ENCODE peak calls at places on chromosome 2, in nine cellular contexts. S is fibroblast of lung, X is IMR-90, N is body of pancreas, D is endothelial cell, Z is A549, L is right atrium auricular region, F is fibroblast of mammary gland, O is RWPE1. U is an unnamed sample.

GRCh38 chr2:196437626-196438025 is 201.9 kb upstream of the CCDC150 start:
- DNase-seq in Z (no peak), X (no peak), S (no peak), L (no peak), D (no peak), N (no peak), O (no peak), F (no peak), U (no peak)

GRCh38 chr2:234478121-234478858 is 18.6 kb downstream of the ARL4C start:
- DNase-seq in O (no peak), S (no peak), N (no peak), F (no peak), L (no peak), X (peak; percentile 39), Z (no peak), D (no peak), U (peak; percentile 70)

GRCh38 chr2:176174382-176174834 is 14.1 kb upstream of the HOXD1 start:
- DNase-seq in F (no peak), D (no peak), N (no peak), S (peak; percentile 74), L (no peak), X (no peak), Z (no peak), O (no peak), U (no peak)

GRCh38 chr2:221517362-221518121 is 54.6 kb downstream of the EPHA4 start:
- DNase-seq in O (no peak), F (peak; percentile 76), D (no peak), Z (peak; percentile 37), S (peak; percentile 96), L (peak; percentile 71), X (peak; percentile 88), N (no peak), U (peak; percentile 87)

GRCh38 chr2:38515155-38516074 is 87.3 kb downstream of the HNRNPLL start:
- DNase-seq in S (peak; percentile 86), D (no peak), F (peak; percentile 75), X (peak; percentile 59), L (peak; percentile 66), Z (no peak), O (peak; percentile 30), N (peak; percentile 56), U (no peak)

GRCh38 chr2:233331536-233331935 is 22.8 kb upstream of the DGKD start:
- DNase-seq in D (no peak), N (peak; percentile 24), S (no peak), Z (no peak), O (no peak), F (no peak), L (peak; percentile 79), X (no peak), U (peak; percentile 81)

GRCh38 chr2:215428060-215428910 is 7.6 kb downstream of the FN1 start:
- DNase-seq in F (peak; percentile 48), X (peak; percentile 23), D (no peak), O (no peak), N (no peak), S (peak; percentile 29), Z (no peak), L (no peak), U (no peak)

GRCh38 chr2:60796573-60797509 is 40.8 kb downstream of the PAPOLG start:
- DNase-seq in N (no peak), S (no peak), O (no peak), D (no peak), Z (no peak), L (no peak), X (peak; percentile 12), F (no peak), U (no peak)

GRCh38 chr2:39144411-39144810 is 23.6 kb upstream of the SOS1 start:
- DNase-seq in L (no peak), D (no peak), Z (no peak), X (no peak), S (no peak), O (no peak), F (no peak), N (no peak), U (no peak)

GRCh38 chr2:26605195-26605968 is 35.8 kb downstream of the CIB4 start:
- DNase-seq in F (peak; percentile 66), L (no peak), D (peak; percentile 56), S (peak; percentile 36), X (peak; percentile 48), N (peak; percentile 42), Z (peak; percentile 78), O (peak; percentile 62), U (peak; percentile 48)

GRCh38 chr2:169734172-169734847 is 678 bp downstream of the KLHL23 start:
- DNase-seq in N (peak; percentile 32), S (peak; percentile 12), D (peak; percentile 55), X (no peak), F (no peak), Z (no peak), L (no peak), O (peak; percentile 27), U (peak; percentile 27)

GRCh38 chr2:66329081-66329605 is 105.8 kb upstream of the MEIS1 start:
- DNase-seq in F (no peak), L (no peak), D (no peak), N (no peak), Z (no peak), O (no peak), X (no peak), S (no peak), U (no peak)

GRCh38 chr2:8676191-8676914 is 5.5 kb upstream of the ID2 start:
- DNase-seq in X (peak; percentile 78), S (peak; percentile 87), N (peak; percentile 77), Z (no peak), F (peak; percentile 86), D (peak; percentile 37), L (peak; percentile 97), O (no peak), U (no peak)

GRCh38 chr2:160493227-160494028 is at the start of gene RBMS1:
- DNase-seq in L (no peak), D (peak; percentile 65), X (peak; percentile 44), Z (peak; percentile 63), O (peak; percentile 60), N (peak; percentile 56), F (peak; percentile 44), S (peak; percentile 68), U (peak; percentile 56)

GRCh38 chr2:102674370-102674769 is 55.0 kb downstream of the SLC9A2 start:
- DNase-seq in Z (no peak), X (no peak), N (no peak), D (no peak), S (no peak), L (no peak), O (no peak), F (no peak), U (no peak)

GRCh38 chr2:212683346-212683745 is 144.7 kb upstream of the ERBB4 start:
- DNase-seq in O (no peak), Z (no peak), S (peak; percentile 61), L (no peak), D (no peak), X (peak; percentile 53), N (no peak), F (peak; percentile 28), U (no peak)

GRCh38 chr2:102137138-102137537 is 5.4 kb upstream of the IL1R1 start:
- DNase-seq in S (no peak), F (no peak), L (no peak), X (no peak), O (no peak), D (no peak), Z (no peak), N (no peak), U (peak; percentile 57)

GRCh38 chr2:7083580-7084509 is 166.6 kb downstream of the RNF144A start:
- DNase-seq in N (no peak), D (peak; percentile 49), F (peak; percentile 54), Z (peak; percentile 64), O (no peak), L (no peak), X (peak; percentile 25), S (peak; percentile 18), U (peak; percentile 37)

DNA sequence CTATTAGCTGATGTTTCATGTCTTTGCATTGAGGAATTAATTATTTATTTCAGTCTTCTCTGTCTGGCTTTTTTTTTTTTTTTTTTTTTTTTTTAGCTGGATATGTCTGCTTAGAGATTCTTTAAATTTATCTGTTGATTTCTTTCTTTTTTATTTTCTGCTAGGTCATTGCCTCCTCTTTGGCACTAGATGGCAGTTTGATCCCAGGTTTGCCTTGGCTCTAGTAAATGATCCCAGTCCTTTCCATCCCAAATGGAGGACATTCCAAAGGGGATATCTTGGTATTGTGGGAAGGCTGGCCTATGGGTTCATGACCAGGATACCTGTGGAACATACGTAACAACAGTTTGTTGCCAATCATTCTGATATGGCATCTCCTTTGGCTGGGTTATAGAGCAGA is 339.5 kb upstream of the GCFC2 start:
- DNase-seq in L (no peak), N (no peak), S (no peak), D (no peak), Z (peak; percentile 2), X (no peak), F (no peak), O (no peak), U (no peak)
- TF ChIP-seq CTCF in L (no peak), N (no peak), S (no peak), D (no peak), Z (no peak), X (no peak), F (no peak), O (no peak), U (no peak)

GRCh38 chr2:207952564-207953345 is 72.6 kb downstream of the PLEKHM3 start:
- DNase-seq in X (no peak), L (no peak), N (no peak), D (no peak), O (no peak), F (no peak), S (no peak), Z (no peak), U (no peak)
- TF ChIP-seq CTCF in X (no peak), L (no peak), N (no peak), D (no peak), O (no peak), F (no peak), S (no peak), Z (no peak), U (no peak)

GRCh38 chr2:28956415-28956826 is 24.7 kb upstream of the TOGARAM2 start:
- DNase-seq in L (no peak), N (no peak), D (peak; percentile 66), S (peak; percentile 32), X (no peak), O (peak; percentile 47), F (peak; percentile 41), Z (no peak), U (peak; percentile 72)
- TF ChIP-seq CTCF in L (no peak), N (no peak), D (no peak), S (peak; percentile 36), X (peak; percentile 19), O (no peak), F (peak; percentile 43), Z (no peak), U (no peak)

GRCh38 chr2:676647-677055 is 555 bp downstream of the TMEM18 start:
- DNase-seq in Z (peak; percentile 99), D (peak; percentile 99), O (peak; percentile 96), F (peak; percentile 97), S (peak; percentile 97), L (peak; percentile 98), X (peak; percentile 98), N (peak; percentile 99), U (peak; percentile 98)

GRCh38 chr2:678964-679363 is 1.8 kb upstream of the TMEM18 start:
- DNase-seq in N (no peak), X (no peak), Z (no peak), S (no peak), L (no peak), O (no peak), D (no peak), F (no peak), U (no peak)

GRCh38 chr2:675460-675859 is 1.7 kb downstream of the TMEM18 start:
- DNase-seq in L (no peak), Z (no peak), O (no peak), X (peak; percentile 23), F (no peak), N (no peak), S (no peak), D (no peak), U (no peak)

GRCh38 chr2:675982-676646 is 1.1 kb downstream of the TMEM18 start:
- DNase-seq in O (peak; percentile 64), X (peak; percentile 91), Z (peak; percentile 85), D (peak; percentile 39), N (peak; percentile 59), F (peak; percentile 95), S (peak; percentile 91), L (no peak), U (peak; percentile 75)

GRCh38 chr2:677056-677949 is at the start of gene TMEM18:
- DNase-seq in X (peak; percentile 99), L (peak; percentile 96), Z (peak; percentile 100), O (peak; percentile 86), D (peak; percentile 81), S (peak; percentile 97), N (peak; percentile 96), F (peak; percentile 99), U (peak; percentile 96)
- TF ChIP-seq CTCF in X (peak; percentile 32), L (no peak), Z (peak; percentile 19), O (no peak), D (no peak), S (peak; percentile 13), N (peak; percentile 7), F (no peak), U (no peak)